ENCODE peak calls at places on chromosomes 12 and 14, in nine cellular contexts. X is left ventricle myocardium inferior; K is right lobe of liver; I is pancreas; U is cardiac muscle cell; Q is CD8-positive, alpha-beta T cell; P is astrocyte; A is suprapubic skin; O is IMR-90. S is an unnamed sample. For H3K4me1, the result is how much of the 10 kb centered on the place peaks cover.

GRCh38 chr14:77458249-77458950 is 507 bp downstream of the AHSA1 start:
- DNase-seq in O (peak), K (peak), U (peak), A (no peak), I (no peak), Q (peak), P (peak), X (no peak), S (peak)

GRCh38 chr12:108214486-108214885 is 85.4 kb downstream of the WSCD2 start:
- DNase-seq in I (peak), U (peak), K (no peak), O (peak), X (peak), Q (no peak), A (no peak), P (peak), S (peak)

GRCh38 chr12:26929590-26929989 is 8.2 kb downstream of the INTS13 start:
- DNase-seq in U (no peak), O (no peak), Q (no peak), A (no peak), X (no peak), P (no peak), I (no peak), K (no peak), S (no peak)

GRCh38 chr12:62265511-62265910 is 5.3 kb downstream of the USP15 start:
- DNase-seq in X (no peak), Q (no peak), I (no peak), A (no peak), U (no peak), P (no peak), K (no peak), O (no peak), S (no peak)

GRCh38 chr12:47634127-47634526 is 71.7 kb downstream of the RPAP3 start:
- DNase-seq in O (no peak), A (no peak), P (no peak), X (no peak), Q (no peak), K (no peak), U (no peak), I (no peak), S (no peak)

GRCh38 chr12:124385219-124385969 is 90.5 kb downstream of the RFLNA start:
- DNase-seq in O (peak), Q (no peak), K (no peak), A (no peak), I (no peak), X (no peak), U (peak), P (peak), S (no peak)

GRCh38 chr14:106039400-106039799 is 513.0 kb downstream of the TMEM121 start:
- DNase-seq in I (peak), P (no peak), X (no peak), O (no peak), K (no peak), A (no peak), U (no peak), Q (peak), S (peak)

GRCh38 chr12:76124456-76124855 is 40.0 kb upstream of the NAP1L1 start:
- DNase-seq in A (no peak), K (no peak), X (no peak), U (no peak), O (no peak), Q (no peak), P (no peak), I (no peak), S (no peak)

GRCh38 chr14:69039287-69039628 is 60.2 kb upstream of the ACTN1 start:
- DNase-seq in X (no peak), O (peak), I (no peak), A (no peak), Q (no peak), U (peak), P (peak), K (no peak), S (no peak)

GRCh38 chr14:57168138-57168695 is 100.5 kb downstream of the EXOC5 start:
- DNase-seq in I (no peak), K (no peak), X (no peak), P (no peak), A (no peak), U (no peak), O (no peak), Q (no peak), S (no peak)

GRCh38 chr12:80353254-80353653 is 90.8 kb upstream of the PTPRQ start:
- DNase-seq in P (peak), K (no peak), Q (no peak), X (no peak), O (peak), I (no peak), U (peak), A (no peak), S (no peak)

GRCh38 chr12:65720739-65721138 is 103.5 kb upstream of the HMGA2 start:
- DNase-seq in X (no peak), A (no peak), U (no peak), K (no peak), I (no peak), O (no peak), P (peak), Q (no peak), S (no peak)

GRCh38 chr14:70671652-70672327 is 30.1 kb downstream of the TTC9 start:
- DNase-seq in I (no peak), K (no peak), P (no peak), A (no peak), O (no peak), X (no peak), U (no peak), Q (no peak), S (no peak)

GRCh38 chr12:93361159-93361919 is 16.4 kb upstream of the NUDT4 start:
- DNase-seq in I (no peak), Q (no peak), X (peak), O (peak), U (peak), A (no peak), K (no peak), P (peak), S (no peak)

GRCh38 chr12:50246873-50247612 is 36.3 kb downstream of the LIMA1 start:
- DNase-seq in Q (no peak), I (peak), X (peak), P (peak), K (peak), A (no peak), O (peak), U (peak), S (peak)

GRCh38 chr14:76498976-76499375 is 123.0 kb downstream of the ESRRB start:
- DNase-seq in A (no peak), I (no peak), O (no peak), U (no peak), P (no peak), X (no peak), K (no peak), Q (no peak), S (no peak)

GRCh38 chr12:14952295-14952995 is 9.0 kb downstream of the ARHGDIB start:
- DNase-seq in O (peak), I (no peak), K (no peak), P (peak), A (no peak), X (no peak), U (peak), Q (no peak), S (peak)

GRCh38 chr14:23177181-23177580 is 6.3 kb downstream of the SLC7A8 start:
- DNase-seq in O (no peak), Q (no peak), P (no peak), K (no peak), A (no peak), I (no peak), X (no peak), U (no peak), S (peak)

GRCh38 chr12:26938660-26939185 is 453 bp downstream of the FGFR1OP2 start:
- DNase-seq in P (no peak), A (no peak), I (no peak), O (no peak), X (no peak), K (no peak), U (no peak), Q (no peak), S (peak)

GRCh38 chr12:4899361-4899760 is 10.3 kb upstream of the KCNA1 start:
- DNase-seq in X (no peak), P (no peak), Q (no peak), U (no peak), A (no peak), I (no peak), K (no peak), O (no peak), S (no peak)

GRCh38 chr12:89862511-89863331 is 154.1 kb upstream of the ATP2B1 start:
- DNase-seq in A (no peak), K (no peak), I (no peak), P (no peak), U (no peak), Q (peak), X (no peak), O (no peak), S (peak)

GRCh38 chr14:42687421-42687820 is 1080.7 kb downstream of the LRFN5 start:
- DNase-seq in X (no peak), O (no peak), I (no peak), U (no peak), P (no peak), Q (no peak), K (no peak), A (no peak), S (no peak)

GRCh38 chr12:6827982-6828670 is at the start of gene P3H3:
- DNase-seq in Q (no peak), P (peak), O (peak), K (peak), A (no peak), X (peak), U (peak), I (no peak), S (no peak)

GRCh38 chr12:123813349-123813748 is 51.2 kb downstream of the DNAH10 start:
- DNase-seq in O (peak), I (no peak), K (no peak), Q (no peak), U (peak), A (no peak), P (peak), X (no peak), S (no peak)

GRCh38 chr12:78034025-78034424 is 203.3 kb downstream of the NAV3 start:
- DNase-seq in Q (no peak), O (peak), P (no peak), U (peak), I (no peak), X (no peak), A (no peak), K (no peak), S (no peak)

GRCh38 chr14:81849714-81850113 is 316.1 kb upstream of the SEL1L start:
- DNase-seq in I (no peak), P (no peak), X (no peak), O (no peak), U (no peak), K (no peak), A (no peak), Q (no peak), S (no peak)

GRCh38 chr14:58747181-58747580 is 109.4 kb downstream of the DACT1 start:
- DNase-seq in I (peak), P (peak), U (peak), A (no peak), O (peak), Q (no peak), X (no peak), K (peak), S (peak)

GRCh38 chr12:131116437-131117117 is 162.9 kb downstream of the ADGRD1 start:
- DNase-seq in U (peak), Q (no peak), I (no peak), A (peak), P (no peak), X (no peak), O (no peak), K (no peak), S (no peak)

GRCh38 chr14:57865450-57866198 is at the start of gene SLC35F4:
- DNase-seq in P (no peak), K (no peak), X (no peak), I (peak), Q (no peak), A (no peak), U (peak), O (no peak), S (no peak)

GRCh38 chr14:30906752-30907658 is 32.6 kb downstream of the COCH start:
- DNase-seq in I (no peak), A (no peak), K (no peak), U (peak), Q (no peak), P (no peak), X (no peak), O (peak), S (no peak)

GRCh38 chr12:114676142-114676741 is 7.7 kb downstream of the TBX3 start:
- DNase-seq in A (no peak), I (no peak), Q (no peak), P (no peak), U (no peak), X (no peak), K (no peak), O (no peak), S (no peak)

GRCh38 chr12:131900397-131900796 is 6.0 kb downstream of the ULK1 start:
- DNase-seq in A (no peak), X (no peak), K (no peak), Q (no peak), I (peak), P (no peak), U (no peak), O (no peak), S (no peak)

GRCh38 chr12:89181271-89181920 is 170.9 kb downstream of the DUSP6 start:
- DNase-seq in K (no peak), P (peak), A (no peak), O (peak), I (no peak), X (no peak), U (peak), Q (no peak), S (no peak)

GRCh38 chr12:24664151-24664550 is 284.8 kb downstream of the BCAT1 start:
- DNase-seq in U (peak), K (no peak), P (no peak), X (no peak), I (no peak), Q (no peak), O (peak), A (no peak), S (no peak)

GRCh38 chr14:68722186-68722585 is 70.7 kb downstream of the ZFP36L1 start:
- DNase-seq in X (no peak), U (no peak), I (no peak), Q (no peak), P (no peak), O (no peak), A (no peak), K (no peak), S (no peak)

GRCh38 chr14:41899416-41899815 is 292.7 kb downstream of the LRFN5 start:
- DNase-seq in P (peak), A (no peak), O (peak), I (no peak), X (no peak), U (peak), Q (no peak), K (no peak), S (no peak)

GRCh38 chr12:45279916-45280547 is 64.1 kb downstream of the ANO6 start:
- DNase-seq in U (no peak), X (no peak), Q (no peak), K (no peak), I (no peak), A (no peak), O (no peak), P (no peak), S (no peak)

GRCh38 chr14:106845286-106846087 is 1319.1 kb downstream of the TMEM121 start:
- DNase-seq in X (no peak), K (peak), Q (peak), U (no peak), A (no peak), O (no peak), P (no peak), I (peak), S (peak)

GRCh38 chr12:120696599-120696998 is 9.7 kb downstream of the MLEC start:
- DNase-seq in O (no peak), P (no peak), Q (no peak), A (no peak), X (no peak), I (no peak), U (no peak), K (no peak), S (peak)

DNA sequence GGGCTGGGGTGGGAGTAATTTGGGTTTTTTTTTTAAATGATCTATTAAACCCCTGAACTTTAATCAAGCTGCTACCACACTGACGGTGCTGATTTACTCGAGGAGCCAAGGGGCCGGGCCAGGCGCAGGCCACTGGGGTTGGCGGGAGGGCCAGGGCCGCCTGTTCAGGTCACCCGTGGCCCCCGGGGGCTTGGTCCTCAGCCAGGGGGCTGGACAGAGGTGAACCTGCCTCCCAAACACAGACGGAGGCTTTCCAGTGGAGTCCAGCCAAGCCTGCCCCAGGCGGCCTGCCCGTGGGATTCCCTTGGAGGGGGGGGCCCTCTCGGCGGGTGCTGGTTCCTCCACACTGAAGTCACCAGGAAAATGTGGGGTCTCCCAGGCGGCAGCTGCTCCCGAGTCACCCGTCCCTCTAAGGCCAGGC is 167.0 kb upstream of the GSC start:
- DNase-seq in Q (no peak), I (peak), U (peak), O (no peak), A (no peak), K (no peak), X (peak), P (no peak), S (no peak)
- H3K4me3 ChIP-seq in Q (no peak), I (peak), U (no peak), O (no peak), A (peak), K (no peak), X (peak), P (no peak), S (no peak)

DNA sequence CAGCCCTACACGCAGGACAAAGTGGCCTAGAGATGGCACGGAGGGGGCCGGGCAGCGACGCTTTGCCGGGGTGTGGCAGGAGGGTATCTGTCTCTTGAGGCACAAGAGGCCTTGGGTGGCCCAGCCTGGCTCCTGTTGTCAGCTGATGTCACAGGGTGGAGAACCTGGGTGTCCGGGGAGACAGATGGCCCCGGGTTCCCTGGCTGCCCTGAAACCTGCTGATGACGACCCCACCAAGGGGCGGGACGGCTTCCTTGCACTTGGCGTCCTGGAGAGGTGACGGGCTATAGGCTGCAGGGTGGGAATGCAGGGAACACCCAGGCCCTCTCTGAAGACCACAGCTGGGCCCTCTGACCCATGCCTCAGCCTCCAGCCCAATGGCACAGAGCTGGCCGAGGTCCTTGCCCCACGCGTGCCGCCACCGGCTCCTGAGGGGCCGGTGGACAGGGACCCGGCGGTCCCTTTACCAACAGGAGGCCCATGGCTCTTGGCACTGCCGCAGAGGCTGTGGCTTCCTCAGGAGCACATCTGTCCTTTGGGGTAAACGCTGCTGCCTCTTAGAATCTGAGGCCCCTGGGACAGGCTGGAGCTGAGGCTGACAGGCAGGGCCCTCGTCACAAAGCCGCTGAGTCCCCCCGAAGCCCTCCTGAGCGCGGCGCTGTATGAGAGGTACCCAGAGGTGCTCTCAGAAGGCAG is 16.4 kb downstream of the TRMT61A start:
- DNase-seq in X (peak), I (no peak), Q (no peak), O (no peak), P (no peak), U (no peak), K (peak), A (no peak), S (no peak)
- H3K4me1 ChIP-seq in X (half or more), I (under half), Q (under half), O (under half), P (under half), U (under half), K (under half), A (half or more), S (under half)

GRCh38 chr12:106917503-106917902 is 38.2 kb upstream of the TMEM263 start:
- DNase-seq in K (no peak), X (no peak), P (no peak), U (peak), O (no peak), A (no peak), Q (no peak), I (no peak), S (no peak)

GRCh38 chr12:106914796-106915634 is 40.7 kb upstream of the TMEM263 start:
- DNase-seq in K (no peak), P (no peak), O (no peak), U (no peak), A (no peak), Q (no peak), X (no peak), I (no peak), S (no peak)

GRCh38 chr12:106915635-106916026 is 40.1 kb upstream of the TMEM263 start:
- DNase-seq in U (no peak), Q (no peak), O (no peak), I (no peak), X (no peak), P (no peak), K (no peak), A (no peak), S (no peak)

GRCh38 chr12:106919910-106920544 is 35.7 kb upstream of the TMEM263 start:
- DNase-seq in A (no peak), K (no peak), Q (no peak), X (no peak), U (peak), I (no peak), P (peak), O (peak), S (no peak)

DNA sequence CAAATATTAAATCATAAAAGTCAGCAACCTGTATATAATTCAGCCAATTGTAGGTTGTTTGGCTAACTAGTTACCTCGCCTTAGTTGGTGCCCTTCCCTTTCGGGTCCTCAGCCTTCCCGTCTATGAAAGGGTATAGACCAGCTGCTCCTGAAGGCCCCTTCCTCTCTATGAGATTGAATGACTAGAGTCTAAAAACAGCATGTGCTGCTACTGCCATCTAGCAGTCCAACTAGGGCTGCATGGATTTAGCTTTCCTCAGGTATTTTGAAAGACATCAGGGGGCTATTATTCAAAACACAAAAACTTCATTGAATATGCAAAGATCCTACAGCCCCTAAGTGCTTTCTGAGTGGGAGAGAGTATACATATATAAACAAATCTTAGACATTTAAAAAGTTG is 37.0 kb upstream of the TMEM263 start:
- DNase-seq in O (peak), P (no peak), I (no peak), U (peak), K (no peak), Q (no peak), X (no peak), A (no peak), S (no peak)
- TF ChIP-seq CTCF in O (peak), P (peak), I (no peak), U (peak), K (peak), Q (no peak), X (peak), A (no peak), S (peak)

GRCh38 chr14:20706657-20707355 is 18.2 kb downstream of the ANG start:
- DNase-seq in P (no peak), Q (no peak), O (no peak), A (no peak), K (no peak), I (no peak), X (no peak), U (peak), S (no peak)
- H3K4me3 ChIP-seq in P (no peak), Q (no peak), O (no peak), A (no peak), K (no peak), I (no peak), X (no peak), U (no peak), S (no peak)

GRCh38 chr12:53066594-53066978 is 12.6 kb downstream of the SPRYD3 start:
- DNase-seq in I (no peak), O (no peak), U (peak), K (no peak), A (peak), X (no peak), P (no peak), Q (no peak), S (no peak)
- H3K4me1 ChIP-seq in I (under half), O (under half), U (under half), K (under half), A (half or more), X (half or more), P (half or more), Q (under half), S (under half)

GRCh38 chr12:106171117-106171750 is 32.5 kb upstream of the NUAK1 start:
- DNase-seq in A (no peak), I (no peak), X (no peak), Q (no peak), P (no peak), K (no peak), O (peak), U (no peak), S (no peak)
- TF ChIP-seq CTCF in A (no peak), I (no peak), X (no peak), Q (no peak), P (no peak), K (peak), O (no peak), U (no peak), S (no peak)